ENCODE peak calls at places on chromosomes 6 and 20, in six cellular contexts. M, J, Y, I, A and N are unnamed samples.

GRCh38 chr20:52209154-52209571 is 17.6 kb upstream of the ZFP64 start:
- DNase-seq in J (no peak), I (no peak), Y (no peak), A (no peak), M (no peak), N (no peak)

GRCh38 chr6:151211075-151211474 is 28.7 kb upstream of the AKAP12 start:
- DNase-seq in I (no peak), Y (no peak), A (no peak), M (no peak), J (no peak), N (no peak)

GRCh38 chr6:153839992-153840603 is 198.9 kb upstream of the OPRM1 start:
- DNase-seq in J (no peak), A (no peak), I (no peak), Y (no peak), M (no peak), N (no peak)

GRCh38 chr6:11938285-11938890 is 73.7 kb upstream of the HIVEP1 start:
- DNase-seq in J (no peak), Y (no peak), I (peak), M (no peak), A (no peak), N (no peak)

GRCh38 chr6:125611573-125612399 is 137.6 kb upstream of the HEY2 start:
- DNase-seq in A (no peak), Y (no peak), I (no peak), J (no peak), M (no peak), N (no peak)

GRCh38 chr20:16106191-16106849 is 466.9 kb downstream of the KIF16B start:
- DNase-seq in Y (no peak), M (no peak), J (no peak), I (no peak), A (no peak), N (no peak)

GRCh38 chr6:20693466-20694063 is 159.3 kb downstream of the CDKAL1 start:
- DNase-seq in I (no peak), M (no peak), A (no peak), Y (no peak), J (no peak), N (no peak)

GRCh38 chr6:132648828-132649227 is 10.2 kb downstream of the TAAR1 start:
- DNase-seq in Y (no peak), A (no peak), J (no peak), I (no peak), M (no peak), N (no peak)

GRCh38 chr6:144265390-144265789 is 19.7 kb upstream of the UTRN start:
- DNase-seq in Y (no peak), J (no peak), M (no peak), I (no peak), A (no peak), N (no peak)

GRCh38 chr6:71080151-71080550 is 123.3 kb upstream of the B3GAT2 start:
- DNase-seq in I (no peak), Y (no peak), A (no peak), M (no peak), J (peak), N (no peak)

GRCh38 chr6:143135326-143135725 is 74.6 kb downstream of the AIG1 start:
- DNase-seq in M (no peak), A (no peak), Y (no peak), J (no peak), I (no peak), N (no peak)